ENCODE peak calls at places on chromosomes 7 and 10, in eight cellular contexts. L is foreskin fibroblast; I is NCI-H2081; R is OCI-LY7; J is RWPE1; C is EH; U is mucosa of gallbladder; T is stimulated activated CD8-positive, alpha-beta memory T cell treated with anti-CD3 and anti-CD28 coated beads, Interleukin-4, amount 100 ng/mL, for 24 hours. M is an unnamed sample.

GRCh38 chr10:107548301-107548700 is 383.8 kb upstream of the SORCS1 start:
- DNase-seq in I (no peak), T (no peak), J (no peak), L (peak), U (no peak), R (no peak), C (peak), M (no peak)

GRCh38 chr10:21888959-21889358 is 114.6 kb downstream of the DNAJC1 start:
- DNase-seq in R (peak), J (no peak), T (no peak), U (no peak), C (no peak), I (no peak), L (no peak), M (no peak)

GRCh38 chr10:102758226-102758932 is 14.6 kb downstream of the WBP1L start:
- DNase-seq in U (no peak), L (no peak), R (no peak), T (no peak), J (no peak), C (no peak), I (no peak), M (no peak)

GRCh38 chr7:801940-802364 is 30.3 kb upstream of the SUN1 start:
- DNase-seq in L (no peak), R (no peak), I (no peak), T (no peak), C (no peak), J (no peak), U (peak), M (no peak)

GRCh38 chr7:130896051-130896881 is 162.3 kb upstream of the KLF14 start:
- DNase-seq in J (no peak), I (no peak), T (no peak), L (no peak), U (no peak), C (peak), R (no peak), M (no peak)

GRCh38 chr7:148274118-148274517 is 316.4 kb upstream of the C7orf33 start:
- DNase-seq in I (no peak), R (no peak), L (no peak), U (no peak), C (no peak), J (no peak), T (no peak), M (no peak)

GRCh38 chr10:11448545-11449244 is 162.8 kb downstream of the USP6NL start:
- DNase-seq in C (no peak), R (peak), J (no peak), I (no peak), U (no peak), T (no peak), L (no peak), M (no peak)

GRCh38 chr10:8473205-8473604 is 418.7 kb downstream of the GATA3 start:
- DNase-seq in J (no peak), U (no peak), T (no peak), R (no peak), I (no peak), C (peak), L (no peak), M (no peak)

GRCh38 chr10:70481831-70482530 is 3.4 kb downstream of the PALD1 start:
- DNase-seq in J (no peak), R (no peak), U (peak), T (no peak), C (no peak), L (no peak), I (no peak), M (no peak)

GRCh38 chr7:135714534-135715009 is 13.4 kb downstream of the SLC13A4 start:
- DNase-seq in U (no peak), L (peak), T (no peak), C (peak), I (no peak), R (no peak), J (peak), M (no peak)

GRCh38 chr10:93206652-93207051 is 133.0 kb downstream of the CYP26A1 start:
- DNase-seq in T (no peak), U (no peak), L (no peak), J (no peak), I (no peak), R (no peak), C (peak), M (no peak)

GRCh38 chr7:18399624-18400235 is 95.8 kb upstream of the HDAC9 start:
- DNase-seq in J (no peak), U (no peak), L (no peak), C (peak), R (no peak), T (no peak), I (no peak), M (no peak)

GRCh38 chr7:139304517-139304916 is 36.6 kb upstream of the FMC1 start:
- DNase-seq in L (no peak), U (no peak), R (no peak), T (no peak), I (no peak), C (no peak), J (no peak), M (no peak)

GRCh38 chr10:100130786-100131185 is 49.1 kb upstream of the CPN1 start:
- DNase-seq in T (no peak), R (no peak), U (no peak), L (no peak), C (no peak), J (no peak), I (no peak), M (no peak)

GRCh38 chr7:70696139-70696782 is 435.7 kb upstream of the GALNT17 start:
- DNase-seq in J (peak), R (peak), T (no peak), L (no peak), I (no peak), C (peak), U (no peak), M (no peak)

GRCh38 chr7:151697942-151698341 is 178.2 kb upstream of the RHEB start:
- DNase-seq in C (no peak), R (no peak), I (no peak), T (no peak), L (no peak), J (no peak), U (no peak), M (no peak)

GRCh38 chr10:129780901-129781795 is 182.9 kb downstream of the EBF3 start:
- DNase-seq in T (no peak), I (no peak), J (no peak), U (no peak), L (no peak), R (no peak), C (no peak), M (no peak)

GRCh38 chr7:137992042-137992737 is 9.7 kb downstream of the CREB3L2 start:
- DNase-seq in R (no peak), C (peak), J (no peak), L (peak), U (no peak), I (no peak), T (no peak), M (no peak)

GRCh38 chr10:83248232-83248631 is 891.1 kb upstream of the GHITM start:
- DNase-seq in R (no peak), L (no peak), J (no peak), C (no peak), T (no peak), U (no peak), I (no peak), M (no peak)

GRCh38 chr7:55193245-55193644 is 171.9 kb upstream of the LANCL2 start:
- DNase-seq in J (no peak), U (no peak), R (no peak), T (no peak), I (no peak), L (peak), C (no peak), M (no peak)

GRCh38 chr10:107740962-107741690 is 576.6 kb upstream of the SORCS1 start:
- DNase-seq in U (no peak), J (no peak), C (peak), T (no peak), I (no peak), R (no peak), L (peak), M (no peak)

GRCh38 chr7:27172388-27172774 is 1.7 kb downstream of the HOXA10 start:
- DNase-seq in I (no peak), R (no peak), C (peak), L (no peak), J (no peak), T (no peak), U (no peak), M (no peak)

GRCh38 chr7:30752979-30753378 is 1.0 kb downstream of the INMT start:
- DNase-seq in L (no peak), T (no peak), C (peak), I (no peak), J (no peak), U (peak), R (no peak), M (no peak)

GRCh38 chr7:85890244-85890811 is 703.5 kb upstream of the SEMA3D start:
- DNase-seq in C (peak), T (no peak), I (peak), R (peak), J (peak), U (no peak), L (peak), M (no peak)

GRCh38 chr10:85859859-85860258 is 506.7 kb downstream of the GRID1 start:
- DNase-seq in R (no peak), T (no peak), C (no peak), U (no peak), L (no peak), J (no peak), I (no peak), M (no peak)

GRCh38 chr7:2926120-2926897 is 82.2 kb upstream of the GNA12 start:
- DNase-seq in T (no peak), L (no peak), C (no peak), I (no peak), R (no peak), J (no peak), U (no peak), M (no peak)

GRCh38 chr7:261341-262250 is 28.4 kb upstream of the FOXL3 start:
- DNase-seq in L (no peak), U (no peak), J (no peak), C (no peak), R (no peak), T (no peak), I (no peak), M (no peak)

GRCh38 chr7:16638282-16639265 is 7.0 kb downstream of the ANKMY2 start:
- DNase-seq in C (no peak), I (no peak), L (no peak), R (no peak), J (no peak), T (no peak), U (no peak), M (no peak)

GRCh38 chr7:133789951-133790350 is 337.2 kb upstream of the LRGUK start:
- DNase-seq in J (no peak), C (peak), U (no peak), I (no peak), R (no peak), L (peak), T (no peak), M (no peak)

GRCh38 chr7:99500637-99501009 is 542 bp upstream of the ZNF394 start:
- DNase-seq in C (no peak), I (no peak), L (no peak), J (no peak), U (no peak), T (no peak), R (no peak), M (no peak)